ENCODE peak calls at places on chromosomes 5 and 9, in six cellular contexts. X is breast epithelium, T is upper lobe of left lung, V is stomach, U is H1, C is spleen. G is an unnamed sample. For H3K36me3 and H3K4me1, the result is how much of the 10 kb centered on the place peaks cover.

GRCh38 chr9:38255599-38255998 is 136.9 kb upstream of the ALDH1B1 start:
- DNase-seq in C (no peak), T (no peak), U (no peak), X (no peak), V (no peak), G (no peak)

GRCh38 chr9:81635526-81636279 is 53.6 kb downstream of the TLE1 start:
- DNase-seq in X (no peak), C (no peak), U (no peak), T (no peak), V (no peak), G (no peak)

GRCh38 chr5:78806544-78806943 is 158.0 kb upstream of the LHFPL2 start:
- DNase-seq in C (no peak), U (no peak), X (no peak), T (no peak), V (no peak), G (no peak)

GRCh38 chr5:62643556-62644451 is 65.2 kb downstream of the LRRC70 start:
- DNase-seq in C (no peak), X (no peak), T (no peak), V (no peak), U (peak), G (no peak)

GRCh38 chr9:71816782-71817549 is 48.7 kb upstream of the CEMIP2 start:
- DNase-seq in U (no peak), T (peak), C (no peak), V (no peak), X (no peak), G (no peak)

GRCh38 chr9:38026021-38026809 is 42.8 kb downstream of the SHB start:
- DNase-seq in U (no peak), T (peak), X (no peak), V (no peak), C (no peak), G (peak)

GRCh38 chr9:34863426-34863825 is 94.7 kb upstream of the PHF24 start:
- DNase-seq in U (no peak), T (no peak), C (no peak), V (no peak), X (no peak), G (no peak)

GRCh38 chr5:93209476-93209875 is 371.5 kb downstream of the NR2F1-AS1 start:
- DNase-seq in V (no peak), X (no peak), U (no peak), C (no peak), T (no peak), G (peak)

GRCh38 chr9:33233659-33234335 is 6.2 kb upstream of the SPINK4 start:
- DNase-seq in X (peak), T (peak), V (peak), C (no peak), U (no peak), G (no peak)

GRCh38 chr5:179603308-179603707 is 20.2 kb downstream of the HNRNPH1 start:
- DNase-seq in V (no peak), X (no peak), C (peak), T (no peak), U (no peak), G (no peak)

GRCh38 chr9:112764344-112764743 is 13.8 kb downstream of the SNX30 start:
- DNase-seq in U (no peak), C (no peak), X (no peak), V (no peak), T (no peak), G (no peak)

GRCh38 chr5:51685399-51685798 is 302.2 kb downstream of the ISL1 start:
- DNase-seq in T (no peak), V (no peak), U (no peak), C (no peak), X (no peak), G (no peak)

GRCh38 chr5:6181147-6181729 is 197.1 kb downstream of the MED10 start:
- DNase-seq in V (no peak), T (no peak), C (no peak), U (no peak), X (no peak), G (no peak)

GRCh38 chr5:1786621-1787471 is 12.8 kb downstream of the MRPL36 start:
- DNase-seq in T (no peak), X (peak), U (no peak), C (peak), V (no peak), G (no peak)

GRCh38 chr5:106780355-106780754 is 890.4 kb downstream of the EFNA5 start:
- DNase-seq in V (peak), X (no peak), T (no peak), C (no peak), U (no peak), G (no peak)

GRCh38 chr9:137433916-137434431 is 7.2 kb downstream of the ENTPD8 start:
- DNase-seq in V (no peak), U (no peak), X (no peak), C (peak), T (no peak), G (no peak)

GRCh38 chr9:69047331-69047730 is 11.8 kb downstream of the FXN start:
- DNase-seq in U (no peak), C (no peak), T (no peak), V (no peak), X (no peak), G (no peak)
- H3K36me3 ChIP-seq in U (under half), C (half or more), T (under half), V (under half), X (under half), G (under half)

DNA sequence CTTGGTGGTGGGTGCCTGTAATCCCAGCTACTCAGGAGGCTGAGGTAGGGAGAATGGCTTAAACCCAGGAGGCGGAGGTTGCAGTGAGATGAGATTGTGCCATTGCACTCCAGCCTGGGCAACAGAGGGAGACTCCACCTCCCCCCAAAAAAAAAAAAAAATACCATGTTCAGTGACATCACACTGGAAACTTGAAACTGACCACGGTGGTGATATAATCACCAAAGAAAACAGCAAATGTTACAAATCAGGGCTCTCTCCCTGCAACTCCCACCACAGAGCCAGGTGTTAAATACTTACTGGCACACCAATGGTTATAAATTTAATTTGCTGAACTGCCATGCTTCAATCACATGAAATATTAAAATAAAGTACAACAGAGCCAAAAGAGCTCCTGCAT is 81.4 kb downstream of the ZNF608 start:
- DNase-seq in T (no peak), C (no peak), X (no peak), V (no peak), U (no peak), G (no peak)
- H3K4me1 ChIP-seq in T (under half), C (under half), X (under half), V (half or more), U (under half), G (under half)

GRCh38 chr9:70410368-70410767 is 4.1 kb downstream of the KLF9 start:
- DNase-seq in U (no peak), V (no peak), T (no peak), X (no peak), C (no peak), G (no peak)

GRCh38 chr9:70412678-70413426 is 1.6 kb downstream of the KLF9 start:
- DNase-seq in X (peak), U (peak), C (peak), V (peak), T (peak), G (peak)

GRCh38 chr9:70411930-70412677 is 2.4 kb downstream of the KLF9 start:
- DNase-seq in T (peak), X (peak), C (peak), U (peak), V (peak), G (peak)

GRCh38 chr9:70409800-70410199 is 4.7 kb downstream of the KLF9 start:
- DNase-seq in T (no peak), V (no peak), U (no peak), X (no peak), C (no peak), G (peak)

GRCh38 chr9:70411141-70411929 is 3.1 kb downstream of the KLF9 start:
- DNase-seq in V (peak), U (no peak), C (peak), T (peak), X (no peak), G (peak)
- TF ChIP-seq POLR2A in V (no peak), U (no peak), C (no peak), T (peak), X (peak), G (peak)

DNA sequence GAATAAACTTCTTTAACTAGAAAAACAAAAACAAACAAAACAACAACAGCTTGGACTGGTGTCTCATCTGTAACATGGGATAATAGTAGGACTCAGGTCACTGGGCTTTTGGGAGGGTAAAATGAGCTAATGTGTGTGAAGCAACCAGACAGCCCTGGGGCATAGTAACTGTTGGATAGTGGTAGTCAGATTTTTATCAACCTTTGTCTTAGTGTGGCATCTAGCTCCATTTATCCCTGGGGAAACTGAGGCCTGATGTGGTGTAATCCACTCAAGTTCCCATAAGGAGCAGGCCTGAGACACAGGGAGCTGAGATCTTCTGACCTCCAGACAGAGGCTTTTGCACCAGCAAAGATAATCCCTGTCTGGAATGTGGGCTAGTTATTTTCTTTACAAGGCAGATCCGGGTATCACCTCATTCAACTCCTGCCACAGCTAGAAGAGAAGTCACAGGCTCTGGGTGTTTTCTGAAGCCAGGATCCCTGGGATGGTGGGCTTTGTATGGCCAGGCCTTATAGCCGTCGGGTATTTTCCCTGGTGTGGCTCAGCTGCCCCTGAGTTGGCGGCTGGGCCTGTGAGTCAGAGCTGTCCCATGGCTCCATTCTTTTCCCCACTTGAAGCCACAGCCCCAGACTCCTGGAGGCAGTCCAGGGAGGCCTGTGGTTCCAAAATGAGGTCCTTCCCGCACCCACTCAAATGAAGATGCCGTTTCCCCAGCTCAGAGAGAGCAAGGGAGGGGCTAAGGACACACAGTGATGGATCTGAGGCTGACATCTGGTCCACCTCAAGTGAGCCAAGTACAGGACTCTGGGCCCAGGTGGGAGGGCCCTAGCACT is 26.1 kb upstream of the CSF1R start:
- DNase-seq in X (no peak), U (peak), C (no peak), T (peak), V (peak), G (peak)
- H3K36me3 ChIP-seq in X (under half), U (under half), C (under half), T (under half), V (under half), G (under half)

GRCh38 chr5:72364961-72365360 is 44.8 kb downstream of the PTCD2 start:
- DNase-seq in V (no peak), X (no peak), T (no peak), C (no peak), U (no peak), G (no peak)

GRCh38 chr5:72358925-72359324 is 38.8 kb downstream of the PTCD2 start:
- DNase-seq in C (no peak), T (no peak), X (no peak), V (no peak), U (no peak), G (no peak)

GRCh38 chr5:72364186-72364585 is 44.0 kb downstream of the PTCD2 start:
- DNase-seq in U (no peak), T (no peak), V (no peak), X (no peak), C (no peak), G (no peak)

GRCh38 chr5:72366324-72366976 is 46.3 kb downstream of the PTCD2 start:
- DNase-seq in C (no peak), U (no peak), T (peak), V (peak), X (no peak), G (peak)

GRCh38 chr5:72363146-72363802 is 43.1 kb downstream of the PTCD2 start:
- DNase-seq in U (no peak), C (no peak), T (no peak), X (no peak), V (no peak), G (no peak)
- H3K4me1 ChIP-seq in U (under half), C (under half), T (under half), X (under half), V (under half), G (under half)

DNA sequence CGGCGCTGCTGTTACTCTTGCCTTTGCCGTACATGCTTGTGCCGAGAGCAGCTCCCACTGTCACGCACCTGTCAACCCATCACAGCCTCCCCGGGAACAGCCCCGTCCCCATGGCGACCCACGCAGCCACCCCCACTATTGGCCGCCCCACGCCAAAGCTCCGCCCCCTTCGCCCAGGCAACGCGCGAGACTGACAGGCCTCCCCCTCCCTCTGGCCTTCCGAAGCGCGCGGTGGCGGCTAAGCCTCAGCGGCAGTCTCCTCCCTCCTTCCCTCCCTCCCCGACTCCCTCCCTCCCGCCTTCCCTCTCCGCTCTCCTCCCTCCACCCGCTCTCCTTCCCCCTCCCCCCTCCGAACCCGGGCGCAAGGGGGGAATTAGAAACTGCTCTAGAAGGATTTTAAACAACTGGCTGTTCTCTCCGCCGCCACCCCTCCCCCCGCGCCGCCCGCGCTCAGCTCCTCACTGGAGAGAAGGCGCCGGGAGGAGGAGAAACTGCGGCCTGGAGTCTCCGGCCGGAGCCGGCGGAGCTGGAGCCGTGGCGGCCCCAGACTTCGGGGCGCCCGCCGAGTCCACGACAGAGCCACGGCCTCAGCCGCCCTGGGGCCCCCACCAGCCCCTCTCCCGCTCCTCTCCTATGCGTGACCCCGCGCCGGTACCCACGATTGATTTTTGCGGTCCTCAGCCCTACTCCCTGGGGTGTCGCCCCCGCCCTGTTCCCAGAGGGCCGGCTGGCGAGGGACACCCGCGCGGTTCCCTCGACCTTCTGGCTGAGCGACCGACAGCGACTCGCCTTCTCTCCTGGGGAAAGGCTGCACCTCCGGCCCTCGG is at the start of gene SSBP2:
- DNase-seq in C (peak), X (peak), U (peak), T (peak), V (peak), G (peak)
- TF ChIP-seq POLR2A in C (no peak), X (peak), U (no peak), T (peak), V (peak), G (peak)

GRCh38 chr5:20050262-20050661 is 62.3 kb upstream of the CDH18 start:
- DNase-seq in V (no peak), C (no peak), X (no peak), U (no peak), T (no peak), G (no peak)
- H3K36me3 ChIP-seq in V (under half), C (under half), X (under half), U (under half), T (under half), G (under half)

DNA sequence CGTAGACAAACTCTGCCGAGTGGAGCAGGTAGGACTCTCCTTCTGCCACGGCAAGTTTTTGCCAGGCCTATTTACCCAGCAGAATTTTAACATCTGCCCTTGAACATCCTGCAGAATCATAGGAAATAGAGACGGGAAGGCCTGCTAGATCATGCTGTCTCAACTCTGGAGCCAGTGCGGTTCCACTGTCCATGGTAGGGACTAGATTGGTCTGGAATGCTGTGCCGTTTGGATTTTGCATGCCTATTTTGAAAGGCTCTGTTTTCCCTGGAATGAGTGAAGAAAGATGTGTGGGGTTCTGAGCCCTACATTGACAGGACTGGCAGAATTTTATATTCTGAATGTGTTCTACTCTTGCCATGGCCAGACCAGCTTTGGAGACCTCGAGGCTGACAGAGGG is 33.6 kb upstream of the CFAP157 start:
- DNase-seq in T (no peak), U (no peak), C (no peak), V (no peak), X (no peak), G (no peak)
- H3K4me1 ChIP-seq in T (under half), U (under half), C (under half), V (under half), X (under half), G (under half)

GRCh38 chr5:173689171-173689676 is 72.8 kb upstream of the BOD1 start:
- DNase-seq in C (no peak), X (no peak), T (peak), U (no peak), V (peak), G (no peak)

GRCh38 chr5:173686950-173687349 is 70.5 kb upstream of the BOD1 start:
- DNase-seq in U (no peak), C (no peak), X (no peak), T (no peak), V (no peak), G (no peak)

GRCh38 chr5:173688708-173689107 is 72.3 kb upstream of the BOD1 start:
- DNase-seq in C (no peak), X (no peak), U (no peak), V (no peak), T (peak), G (no peak)

GRCh38 chr5:173691931-173692330 is 75.5 kb upstream of the BOD1 start:
- DNase-seq in X (no peak), U (no peak), C (no peak), T (no peak), V (no peak), G (no peak)

DNA sequence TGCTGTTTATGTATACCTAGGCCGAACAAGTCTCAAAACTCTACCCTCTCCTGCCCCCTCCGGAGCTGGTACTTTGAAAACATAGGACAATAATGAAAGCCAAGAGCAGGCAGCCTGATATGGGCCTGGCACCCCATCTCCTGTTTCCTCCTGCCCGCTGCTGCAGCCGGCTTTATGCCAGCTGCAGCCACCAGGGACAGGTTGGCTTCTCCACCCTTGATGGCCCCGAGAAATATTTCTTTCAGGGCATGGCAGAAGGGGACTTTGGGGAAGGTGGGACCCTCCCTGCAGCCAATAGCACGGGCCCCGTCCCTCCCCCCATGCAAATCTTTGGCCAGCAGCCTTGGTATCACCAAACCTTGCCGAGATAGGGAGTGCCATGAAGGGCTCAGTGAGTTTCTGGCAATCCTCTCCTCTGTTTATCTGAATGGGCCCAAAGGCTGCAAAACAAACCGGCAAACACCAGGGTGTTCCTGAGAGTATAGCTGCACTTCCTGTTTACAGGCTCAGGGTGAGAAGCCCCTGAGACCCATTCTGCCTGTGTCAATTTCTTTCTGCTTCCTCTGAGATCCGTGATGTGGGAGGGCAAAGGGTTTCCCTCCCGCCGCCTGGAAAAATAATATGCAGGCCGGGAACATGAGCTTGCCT is 73.4 kb upstream of the BOD1 start:
- DNase-seq in X (no peak), T (no peak), V (peak), U (no peak), C (no peak), G (no peak)
- TF ChIP-seq POLR2A in X (no peak), T (no peak), V (no peak), U (no peak), C (no peak), G (no peak)

GRCh38 chr5:16759147-16759800 is 142.5 kb upstream of the RETREG1 start:
- DNase-seq in U (no peak), T (no peak), X (no peak), C (no peak), V (peak), G (no peak)
- H3K36me3 ChIP-seq in U (under half), T (under half), X (under half), C (half or more), V (half or more), G (under half)

G was measured in ovary.